ENCODE peak calls at places on chromosomes 5 and 9, in five cellular contexts. M is heart left ventricle, H is body of pancreas, A is AG04450, S is stomach. F is an unnamed sample.

GRCh38 chr9:131423171-131423581 is 29.3 kb downstream of the PRRC2B start:
- DNase-seq in H (peak; percentile 81), A (peak; percentile 71), M (peak; percentile 70), S (peak; percentile 69), F (no peak)

GRCh38 chr5:139761057-139761450 is 34.6 kb upstream of the PSD2 start:
- DNase-seq in H (no peak), M (no peak), A (no peak), S (no peak), F (no peak)

GRCh38 chr9:130936285-130937117 is 2.5 kb downstream of the FIBCD1 start:
- DNase-seq in A (no peak), S (no peak), H (no peak), M (peak; percentile 37), F (no peak)

GRCh38 chr5:139967353-139967752 is 75.7 kb downstream of the NRG2 start:
- DNase-seq in M (no peak), S (no peak), H (no peak), A (no peak), F (no peak)

GRCh38 chr5:58825899-58826298 is 243.0 kb downstream of the RAB3C start:
- DNase-seq in S (no peak), A (no peak), H (no peak), M (no peak), F (no peak)

GRCh38 chr5:111095982-111096381 is 3.8 kb downstream of the WDR36 start:
- DNase-seq in M (no peak), H (no peak), A (no peak), S (no peak), F (no peak)

GRCh38 chr5:87421307-87421706 is 8.6 kb upstream of the CCNH start:
- DNase-seq in S (no peak), A (no peak), H (no peak), M (no peak), F (no peak)

GRCh38 chr9:79658926-79659325 is 87.2 kb downstream of the TLE4 start:
- DNase-seq in M (no peak), S (no peak), H (no peak), A (no peak), F (no peak)

GRCh38 chr9:99046068-99046467 is 58.8 kb upstream of the TGFBR1 start:
- DNase-seq in M (no peak), H (no peak), S (no peak), A (no peak), F (no peak)

GRCh38 chr5:14105717-14106435 is 37.3 kb upstream of the TRIO start:
- DNase-seq in S (no peak), A (peak; percentile 57), H (peak; percentile 20), M (no peak), F (no peak)

GRCh38 chr5:164013077-164013670 is 507.8 kb downstream of the MAT2B start:
- DNase-seq in S (peak; percentile 51), H (peak; percentile 53), M (no peak), A (peak; percentile 57), F (no peak)

GRCh38 chr5:80269991-80270438 is 14.2 kb upstream of the SERINC5 start:
- DNase-seq in M (no peak), S (no peak), H (no peak), A (no peak), F (no peak)

GRCh38 chr5:55868846-55869245 is 17.7 kb downstream of the IL31RA start:
- DNase-seq in S (no peak), M (peak; percentile 50), H (peak; percentile 31), A (peak; percentile 91), F (no peak)

GRCh38 chr9:110744753-110745522 is 76.3 kb downstream of the MUSK start:
- DNase-seq in H (peak; percentile 15), S (no peak), M (no peak), A (peak; percentile 92), F (no peak)

GRCh38 chr5:154937718-154938466 is at the start of gene GEMIN5:
- DNase-seq in H (peak; percentile 84), M (peak; percentile 90), A (peak; percentile 61), S (peak; percentile 87), F (peak; percentile 75)

GRCh38 chr5:132489051-132489770 is 1.4 kb downstream of the IRF1 start:
- DNase-seq in H (no peak), S (peak; percentile 26), A (no peak), M (peak; percentile 20), F (no peak)

GRCh38 chr5:129770034-129770433 is 22.1 kb downstream of the MINAR2 start:
- DNase-seq in M (no peak), H (no peak), A (no peak), S (no peak), F (no peak)

GRCh38 chr9:110601098-110601497 is 21.6 kb upstream of the SVEP1 start:
- DNase-seq in M (no peak), H (no peak), A (no peak), S (no peak), F (no peak)

GRCh38 chr5:74149395-74149794 is 491.1 kb downstream of the ENC1 start:
- DNase-seq in M (no peak), A (peak; percentile 79), H (peak; percentile 65), S (peak; percentile 85), F (no peak)

GRCh38 chr9:111096051-111096450 is 57.8 kb upstream of the LPAR1 start:
- DNase-seq in M (no peak), S (no peak), H (no peak), A (no peak), F (no peak)

GRCh38 chr9:2780846-2781245 is 63.0 kb downstream of the PUM3 start:
- DNase-seq in A (no peak), H (no peak), M (no peak), S (no peak), F (no peak)

GRCh38 chr9:106655966-106656365 is 207.0 kb upstream of the ZNF462 start:
- DNase-seq in H (no peak), S (no peak), A (no peak), M (no peak), F (no peak)

GRCh38 chr5:139946440-139946839 is 96.7 kb downstream of the NRG2 start:
- DNase-seq in S (no peak), M (no peak), H (no peak), A (no peak), F (no peak)

GRCh38 chr9:27353405-27354229 is 56.7 kb upstream of the EQTN start:
- DNase-seq in A (no peak), H (no peak), M (peak; percentile 28), S (no peak), F (no peak)

GRCh38 chr5:168480601-168481000 is 5.7 kb upstream of the RARS1 start:
- DNase-seq in S (no peak), A (no peak), H (no peak), M (no peak), F (no peak)

GRCh38 chr5:156137482-156137881 is 189.5 kb upstream of the SGCD start:
- DNase-seq in A (no peak), M (no peak), H (no peak), S (no peak), F (no peak)

GRCh38 chr5:102823441-102823874 is 68.4 kb downstream of the PAM start:
- DNase-seq in M (no peak), S (no peak), H (no peak), A (no peak), F (no peak)

GRCh38 chr5:56269216-56269927 is 36.2 kb upstream of the ANKRD55 start:
- DNase-seq in S (no peak), M (no peak), H (no peak), A (no peak), F (no peak)

GRCh38 chr9:130332384-130332926 is 66.9 kb downstream of the HMCN2 start:
- DNase-seq in H (no peak), S (no peak), M (no peak), A (no peak), F (no peak)

GRCh38 chr5:148416921-148417320 is 33.2 kb downstream of the FBXO38 start:
- DNase-seq in A (no peak), S (no peak), H (no peak), M (peak; percentile 42), F (no peak)

GRCh38 chr5:39424751-39425524 is at the start of gene DAB2:
- DNase-seq in M (peak; percentile 90), S (peak; percentile 73), A (peak; percentile 93), H (peak; percentile 72), F (peak; percentile 16)

GRCh38 chr5:125914471-125914870 is 508.7 kb upstream of the GRAMD2B start:
- DNase-seq in A (no peak), H (no peak), S (no peak), M (no peak), F (no peak)

GRCh38 chr9:126148994-126149393 is 177.6 kb upstream of the MVB12B start:
- DNase-seq in H (no peak), S (peak; percentile 5), A (no peak), M (no peak), F (no peak)
- H3K9me3 ChIP-seq in H (no peaks in the 10 kb centered on the region), S (no peaks in the 10 kb centered on the region), A (no peaks in the 10 kb centered on the region), M (no peaks in the 10 kb centered on the region), F (no peaks in the 10 kb centered on the region)

GRCh38 chr5:150895431-150896428 is 9.1 kb downstream of the ZNF300 start:
- DNase-seq in M (no peak), A (no peak), H (no peak), S (no peak), F (no peak)
- H3K9me3 ChIP-seq in M (peaks cover 100% of the 10 kb centered on the region), A (peaks cover 19% of the 10 kb centered on the region), H (peaks cover 73% of the 10 kb centered on the region), S (peaks cover 100% of the 10 kb centered on the region), F (peaks cover 16% of the 10 kb centered on the region)

GRCh38 chr5:142339781-142340180 is 15.0 kb upstream of the SPRY4 start:
- DNase-seq in A (no peak), H (no peak), M (no peak), S (no peak), F (no peak)
- H3K9me3 ChIP-seq in A (peaks cover 12% of the 10 kb centered on the region), H (peaks cover 5% of the 10 kb centered on the region), M (peaks cover 10% of the 10 kb centered on the region), S (peaks cover 14% of the 10 kb centered on the region), F (no peaks in the 10 kb centered on the region)

GRCh38 chr5:158026248-158027031 is 167.5 kb upstream of the CLINT1 start:
- DNase-seq in H (no peak), A (no peak), M (no peak), S (no peak), F (no peak)

GRCh38 chr5:158033076-158033475 is 174.1 kb upstream of the CLINT1 start:
- DNase-seq in M (no peak), A (no peak), H (no peak), S (no peak), F (no peak)

GRCh38 chr5:158028349-158028748 is 169.4 kb upstream of the CLINT1 start:
- DNase-seq in H (no peak), A (no peak), M (no peak), S (no peak), F (no peak)

DNA sequence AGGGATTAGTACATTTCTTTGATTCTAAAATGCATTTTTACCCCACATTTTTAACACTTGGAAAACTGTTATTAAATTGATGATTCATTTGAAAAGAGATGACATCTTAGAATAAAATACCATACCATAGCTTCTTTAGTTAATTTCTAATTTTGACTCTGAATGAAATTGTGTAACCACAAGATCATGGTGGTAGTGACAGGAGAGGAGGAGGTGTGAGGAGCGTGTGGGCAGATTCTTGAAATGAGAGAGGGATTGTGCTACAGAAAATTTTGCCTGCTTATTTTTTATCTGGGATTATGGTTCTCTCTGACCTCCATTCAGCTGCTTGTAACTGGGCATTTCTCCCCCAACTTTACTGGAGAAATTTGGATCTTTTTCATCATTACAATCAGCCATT is 173.3 kb upstream of the CLINT1 start:
- DNase-seq in H (no peak), A (no peak), S (no peak), M (no peak), F (no peak)
- H3K9me3 ChIP-seq in H (peaks cover 11% of the 10 kb centered on the region), A (no peaks in the 10 kb centered on the region), S (peaks cover 18% of the 10 kb centered on the region), M (peaks cover 10% of the 10 kb centered on the region), F (peaks cover 5% of the 10 kb centered on the region)

GRCh38 chr5:134975078-134975715 is 7.5 kb downstream of the CATSPER3 start:
- DNase-seq in H (no peak), S (no peak), A (no peak), M (no peak), F (no peak)
- H3K9me3 ChIP-seq in H (peaks cover 25% of the 10 kb centered on the region), S (peaks cover 26% of the 10 kb centered on the region), A (peaks cover 12% of the 10 kb centered on the region), M (peaks cover 29% of the 10 kb centered on the region), F (no peaks in the 10 kb centered on the region)